ENCODE peak calls at places on chromosomes 16 and 17, in nine cellular contexts. I, H, E, U, N, D, R, B and T are unnamed samples.

GRCh38 chr16:85031451-85031850 is 3.9 kb downstream of the KIAA0513 start:
- DNase-seq in U (no peak), R (no peak), H (no peak), E (no peak), B (no peak), I (no peak), D (no peak), N (no peak), T (no peak)

GRCh38 chr17:4175921-4176802 is 33.2 kb downstream of the CYB5D2 start:
- DNase-seq in E (no peak), I (no peak), B (no peak), H (peak; percentile 55), R (no peak), D (no peak), N (no peak), U (no peak), T (no peak)

GRCh38 chr17:8846768-8847211 is 20.7 kb downstream of the PIK3R6 start:
- DNase-seq in D (no peak), U (peak; percentile 45), H (peak; percentile 15), I (no peak), R (peak; percentile 18), B (no peak), E (peak; percentile 82), N (no peak), T (no peak)

GRCh38 chr17:36468903-36469635 is 17.4 kb upstream of the ZNHIT3 start:
- DNase-seq in N (no peak), D (no peak), H (no peak), U (no peak), E (no peak), I (no peak), B (no peak), R (no peak), T (no peak)

GRCh38 chr17:79874329-79874981 is 35.2 kb upstream of the CBX4 start:
- DNase-seq in B (peak; percentile 25), U (peak; percentile 5), N (no peak), E (peak; percentile 79), R (no peak), D (no peak), I (no peak), H (peak; percentile 33), T (peak; percentile 55)

GRCh38 chr16:58031016-58031800 is 5.7 kb downstream of the MMP15 start:
- DNase-seq in H (no peak), U (no peak), I (no peak), B (no peak), D (no peak), E (no peak), N (no peak), R (no peak), T (no peak)

GRCh38 chr16:48123104-48123788 is 32.5 kb downstream of the ABCC12 start:
- DNase-seq in B (no peak), I (no peak), D (no peak), U (peak; percentile 98), R (no peak), E (no peak), H (peak; percentile 99), N (no peak), T (no peak)

GRCh38 chr17:13429201-13429600 is 172.5 kb downstream of the HS3ST3A1 start:
- DNase-seq in N (no peak), R (no peak), B (no peak), E (no peak), D (no peak), H (peak; percentile 70), I (no peak), U (peak; percentile 92), T (no peak)

GRCh38 chr16:10972108-10972955 is 28.0 kb downstream of the CLEC16A start:
- DNase-seq in B (no peak), H (no peak), U (no peak), I (no peak), N (no peak), D (no peak), E (no peak), R (no peak), T (no peak)

GRCh38 chr17:40025991-40026815 is 11.0 kb downstream of the CSF3 start:
- DNase-seq in N (no peak), H (peak; percentile 54), B (no peak), U (no peak), E (no peak), D (no peak), R (no peak), I (no peak), T (no peak)

GRCh38 chr16:68901910-68902309 is 58.6 kb downstream of the TANGO6 start:
- DNase-seq in U (peak; percentile 86), I (no peak), D (no peak), N (no peak), E (peak; percentile 43), R (no peak), H (peak; percentile 54), B (no peak), T (no peak)

GRCh38 chr17:67491009-67491677 is 114.1 kb downstream of the PITPNC1 start:
- DNase-seq in E (peak; percentile 61), D (peak; percentile 91), I (peak; percentile 63), R (peak; percentile 90), B (peak; percentile 18), U (peak; percentile 100), H (peak; percentile 99), N (peak; percentile 76), T (no peak)

GRCh38 chr17:67488768-67489167 is 111.7 kb downstream of the PITPNC1 start:
- DNase-seq in D (no peak), E (no peak), I (no peak), N (no peak), U (no peak), R (no peak), B (no peak), H (no peak), T (no peak)

GRCh38 chr17:67489273-67489672 is 112.2 kb downstream of the PITPNC1 start:
- DNase-seq in E (no peak), R (no peak), B (no peak), U (no peak), H (no peak), N (no peak), I (no peak), D (no peak), T (no peak)

GRCh38 chr17:67491678-67492019 is 114.6 kb downstream of the PITPNC1 start:
- DNase-seq in B (no peak), U (no peak), H (no peak), I (no peak), N (no peak), R (no peak), D (no peak), E (no peak), T (no peak)

DNA sequence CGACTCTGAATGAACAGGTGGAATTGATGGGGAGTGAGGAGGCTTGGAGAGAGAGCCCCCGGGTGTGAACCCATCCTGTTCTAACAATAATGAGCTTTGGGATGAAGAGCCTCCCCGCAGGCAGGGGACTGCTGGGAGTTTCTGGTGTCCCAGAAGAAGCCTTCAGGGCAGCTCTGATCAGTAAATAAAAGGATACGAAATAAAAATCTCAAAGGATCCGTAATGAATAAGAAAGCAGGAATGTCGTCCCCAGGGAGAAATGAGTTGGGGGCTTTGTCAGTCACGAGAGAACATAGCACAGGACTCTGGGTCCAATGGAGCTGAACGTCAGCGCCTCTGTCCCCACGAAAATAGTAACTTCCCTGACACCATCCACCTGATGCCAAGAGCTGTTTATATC is 113.4 kb downstream of the PITPNC1 start:
- DNase-seq in D (no peak), N (no peak), B (no peak), E (peak; percentile 49), I (no peak), U (no peak), H (no peak), R (no peak), T (no peak)
- TF ChIP-seq CTCF in D (no peak), N (no peak), B (no peak), E (no peak), I (no peak), U (no peak), H (no peak), R (no peak), T (no peak)

GRCh38 chr16:30370444-30371247 is at the start of gene TBC1D10B:
- DNase-seq in B (peak; percentile 97), E (peak; percentile 100), N (peak; percentile 97), D (peak; percentile 99), I (peak; percentile 96), R (peak; percentile 100), U (peak; percentile 100), H (peak; percentile 100), T (peak; percentile 91)
- TF ChIP-seq CTCF in B (peak; percentile 46), E (peak; percentile 26), N (peak; percentile 38), D (no peak), I (peak; percentile 45), R (no peak), U (peak; percentile 20), H (peak; percentile 30), T (peak; percentile 17)

GRCh38 chr16:87576191-87576590 is 26.1 kb upstream of the JPH3 start:
- DNase-seq in E (peak; percentile 84), H (no peak), R (no peak), I (no peak), U (no peak), B (no peak), N (no peak), D (no peak), T (no peak)

GRCh38 chr16:87571868-87572244 is 30.5 kb upstream of the JPH3 start:
- DNase-seq in N (no peak), U (no peak), E (no peak), R (no peak), I (no peak), D (no peak), B (no peak), H (no peak), T (no peak)

GRCh38 chr16:87572959-87573358 is 29.3 kb upstream of the JPH3 start:
- DNase-seq in B (no peak), D (no peak), U (no peak), I (no peak), H (no peak), R (no peak), N (no peak), E (no peak), T (no peak)

GRCh38 chr16:87578531-87578930 is 23.8 kb upstream of the JPH3 start:
- DNase-seq in R (no peak), N (no peak), I (no peak), D (no peak), H (no peak), E (no peak), B (no peak), U (no peak), T (no peak)

DNA sequence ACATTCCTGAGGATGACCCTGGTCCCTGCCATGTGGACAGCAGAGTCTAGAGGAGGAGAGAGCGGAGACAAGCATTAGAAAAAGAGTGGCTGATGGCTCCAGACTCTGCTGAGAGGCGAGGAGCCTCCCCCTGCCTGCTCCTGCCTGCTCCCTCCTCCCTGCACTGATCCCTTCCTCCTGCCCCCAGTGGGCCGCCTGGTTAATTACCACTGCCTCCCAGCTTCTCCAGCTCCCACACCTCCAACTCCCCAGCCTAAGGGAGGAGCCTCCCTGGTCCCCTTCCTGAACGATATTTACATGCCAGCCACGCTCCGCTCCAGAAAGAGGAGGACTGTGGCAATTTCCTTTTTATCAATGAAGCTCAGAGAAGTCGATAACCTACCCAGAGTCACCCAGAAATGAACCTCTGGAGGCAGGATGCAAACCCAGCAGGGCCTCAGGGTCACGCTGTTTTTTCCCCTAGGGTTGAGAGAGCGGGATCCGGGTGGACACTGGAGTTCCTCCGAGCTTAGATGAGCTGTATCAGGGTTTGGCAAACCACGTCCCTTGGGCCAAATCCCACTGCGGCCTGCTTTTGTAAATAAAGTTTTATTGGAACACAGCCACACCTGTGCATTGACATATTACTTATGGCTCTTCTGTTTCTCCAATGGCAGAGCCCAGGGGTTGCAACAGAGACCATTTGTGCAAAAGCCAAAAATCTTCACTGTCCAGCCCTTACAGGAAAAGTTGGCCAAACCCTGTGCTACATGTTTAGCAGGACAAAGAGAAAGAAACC is 27.1 kb upstream of the JPH3 start:
- DNase-seq in E (peak; percentile 86), R (no peak), I (no peak), N (no peak), D (no peak), U (no peak), B (no peak), H (no peak), T (no peak)
- TF ChIP-seq CTCF in E (peak; percentile 39), R (no peak), I (no peak), N (no peak), D (no peak), U (no peak), B (no peak), H (no peak), T (no peak)

GRCh38 chr16:1379863-1380174 is 28.1 kb downstream of the GNPTG start:
- DNase-seq in E (peak; percentile 83), U (no peak), D (no peak), R (no peak), B (no peak), I (no peak), N (no peak), H (no peak), T (no peak)
- TF ChIP-seq CTCF in E (no peak), U (no peak), D (no peak), R (no peak), B (no peak), I (no peak), N (no peak), H (no peak), T (no peak)